ENCODE peak calls at places on chromosomes 5 and 9, in four cellular contexts. P is GM12878, M is K562, T is HepG2. K is an unnamed sample.

GRCh38 chr5:141574122-141574510 is 44.7 kb downstream of the DIAPH1 start:
- DNase-seq in T (no peak), M (no peak), P (no peak), K (no peak)

GRCh38 chr9:37953775-37954437 is 50.0 kb upstream of the SLC25A51 start:
- DNase-seq in T (no peak), P (peak), M (peak), K (peak)

GRCh38 chr9:70420267-70421019 is 6.0 kb upstream of the KLF9 start:
- DNase-seq in M (peak), P (no peak), T (peak), K (peak)

GRCh38 chr5:92147263-92147662 is 764.1 kb upstream of the ARRDC3 start:
- DNase-seq in M (no peak), T (no peak), P (no peak), K (no peak)

GRCh38 chr9:16197578-16198370 is 644.9 kb downstream of the CCDC171 start:
- DNase-seq in T (no peak), M (no peak), P (no peak), K (no peak)

GRCh38 chr9:31089822-31090221 is 1294.6 kb upstream of the ACO1 start:
- DNase-seq in M (no peak), P (no peak), T (no peak), K (no peak)

GRCh38 chr9:105361873-105362272 is 86.0 kb upstream of the FSD1L start:
- DNase-seq in T (no peak), M (no peak), P (no peak), K (no peak)

GRCh38 chr5:176359658-176360057 is 1.9 kb downstream of the KIAA1191 start:
- DNase-seq in T (no peak), P (no peak), M (no peak), K (no peak)

GRCh38 chr5:14834584-14835540 is 36.7 kb downstream of the ANKH start:
- DNase-seq in P (no peak), M (no peak), T (no peak), K (no peak)

GRCh38 chr9:121968056-121968455 is 125.1 kb downstream of the TTLL11 start:
- DNase-seq in T (no peak), P (no peak), M (no peak), K (no peak)

GRCh38 chr9:121974421-121974820 is 118.7 kb downstream of the TTLL11 start:
- DNase-seq in P (no peak), T (no peak), M (no peak), K (no peak)

GRCh38 chr9:121976751-121977150 is 116.4 kb downstream of the TTLL11 start:
- DNase-seq in P (no peak), M (no peak), T (no peak), K (peak)

GRCh38 chr9:121975801-121976277 is 117.3 kb downstream of the TTLL11 start:
- DNase-seq in T (peak), P (no peak), M (no peak), K (peak)

GRCh38 chr9:121972501-121972981 is 120.6 kb downstream of the TTLL11 start:
- DNase-seq in M (no peak), P (peak), T (no peak), K (peak)
- H3K27ac ChIP-seq in M (no peak), P (no peak), T (no peak), K (peak)

GRCh38 chr5:197892-198489 is 6.7 kb downstream of the LRRC14B start:
- DNase-seq in M (no peak), P (no peak), T (no peak), K (no peak)
- TF ChIP-seq CHD4 in M (no peak), P (no peak), T (no peak), K (no peak)

DNA sequence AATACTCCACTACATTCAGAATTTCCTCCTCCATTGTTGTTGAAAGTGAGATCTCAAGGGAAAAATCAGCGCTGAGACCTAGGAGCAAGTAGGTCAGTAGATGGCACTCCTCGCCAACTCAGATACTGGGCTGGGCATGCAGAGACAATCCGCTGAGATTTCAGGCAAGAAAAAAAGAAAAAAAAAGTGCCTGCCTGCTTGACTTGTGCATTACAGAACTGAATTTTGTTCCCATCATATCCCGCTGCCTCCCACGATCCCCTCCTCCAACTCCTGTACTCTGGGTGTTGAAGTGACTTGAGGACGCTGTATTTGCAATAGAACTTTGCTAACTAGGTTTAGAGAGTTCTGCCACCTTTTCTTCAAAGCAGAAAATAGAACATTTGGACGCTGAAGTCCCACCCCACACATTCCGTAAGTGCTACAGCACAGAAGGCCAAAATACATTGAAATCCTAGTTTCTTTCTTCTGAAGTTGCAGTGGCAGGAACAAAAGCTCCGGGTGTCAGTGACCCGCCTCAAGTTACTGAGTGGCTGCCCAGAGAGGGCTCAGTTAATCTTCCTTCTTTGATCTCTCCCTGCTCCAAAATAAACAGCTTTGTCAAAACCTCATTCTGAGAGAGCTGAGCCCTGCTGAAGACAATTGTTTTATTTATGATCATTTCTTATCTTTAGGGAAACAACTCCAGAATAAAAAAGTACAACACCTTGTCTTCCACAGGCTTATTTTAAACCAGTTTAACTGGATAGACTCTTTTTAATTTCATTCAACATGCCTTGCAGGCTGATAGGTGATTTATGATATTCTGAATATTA is 265.7 kb downstream of the MLLT3 start:
- DNase-seq in T (peak), M (no peak), P (peak), K (peak)
- H3K27ac ChIP-seq in T (peak), M (no peak), P (no peak), K (peak)

DNA sequence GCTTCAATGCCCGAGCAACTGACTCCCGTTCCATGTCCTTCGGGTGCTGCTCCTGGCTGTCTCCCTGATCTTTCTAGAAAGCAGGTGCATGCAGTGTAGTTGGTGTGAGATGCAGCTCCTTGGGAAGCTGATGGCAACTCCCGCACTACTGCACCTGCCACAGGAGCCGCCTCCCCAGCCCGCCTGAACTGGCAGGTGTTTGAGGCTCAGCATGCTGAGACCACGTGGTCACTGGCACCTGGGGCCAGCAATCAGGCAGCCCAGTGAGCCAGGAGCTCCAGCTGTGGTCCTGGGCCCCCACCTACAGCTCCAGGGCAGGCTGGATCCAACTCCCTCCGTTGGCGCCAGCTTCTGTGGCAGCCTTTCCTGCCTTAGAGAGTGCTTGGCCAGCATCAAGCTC is 111.5 kb downstream of the ICE1 start:
- DNase-seq in P (no peak), T (no peak), M (no peak), K (no peak)
- TF ChIP-seq CHD4 in P (no peak), T (no peak), M (no peak), K (no peak)